ENCODE peak calls at places on chromosomes 2 and 18, in six cellular contexts. One of them, this sample, is unnamed.
A peak's percentile ranks its signal among the peaks of the same experiment; 100 is the strongest.

GRCh38 chr2:36706021-36706328 is 9.5 kb downstream of the VIT start:
- DNase-seq in transverse colon: no peak
- DNase-seq in GM12891: no peak
- DNase-seq in spleen: no peak
- DNase-seq in HepG2: no peak
- DNase-seq in GM12878: no peak
- DNase-seq in this sample: no peak

GRCh38 chr2:1512321-1513289 is 99.3 kb downstream of the TPO start:
- DNase-seq in transverse colon: no peak
- DNase-seq in spleen: peak; percentile 59
- DNase-seq in GM12891: no peak
- DNase-seq in HepG2: no peak
- DNase-seq in GM12878: no peak
- DNase-seq in this sample: peak; percentile 43

GRCh38 chr18:69455120-69455519 is 54.4 kb downstream of the DOK6 start:
- DNase-seq in GM12878: no peak
- DNase-seq in GM12891: no peak
- DNase-seq in HepG2: no peak
- DNase-seq in transverse colon: no peak
- DNase-seq in spleen: no peak
- DNase-seq in this sample: no peak

GRCh38 chr2:231810905-231811304 is 24.7 kb downstream of the COPS7B start:
- DNase-seq in spleen: no peak
- DNase-seq in GM12891: no peak
- DNase-seq in GM12878: no peak
- DNase-seq in transverse colon: no peak
- DNase-seq in HepG2: no peak
- DNase-seq in this sample: no peak

GRCh38 chr18:61546598-61546997 is 213.4 kb downstream of the CDH20 start:
- DNase-seq in HepG2: no peak
- DNase-seq in spleen: no peak
- DNase-seq in GM12891: no peak
- DNase-seq in GM12878: no peak
- DNase-seq in transverse colon: no peak
- DNase-seq in this sample: no peak

GRCh38 chr2:78861546-78861945 is 164.0 kb upstream of the REG3G start:
- DNase-seq in transverse colon: no peak
- DNase-seq in HepG2: peak; percentile 51
- DNase-seq in spleen: no peak
- DNase-seq in GM12891: no peak
- DNase-seq in GM12878: no peak
- DNase-seq in this sample: no peak

GRCh38 chr2:70948350-70949003 is 12.8 kb downstream of the ATP6V1B1 start:
- DNase-seq in transverse colon: peak; percentile 80
- DNase-seq in spleen: peak; percentile 90
- DNase-seq in GM12878: no peak
- DNase-seq in GM12891: peak; percentile 66
- DNase-seq in HepG2: peak; percentile 67
- DNase-seq in this sample: peak; percentile 88

GRCh38 chr18:46731316-46731715 is 25.5 kb downstream of the ST8SIA5 start:
- DNase-seq in transverse colon: no peak
- DNase-seq in HepG2: no peak
- DNase-seq in GM12878: no peak
- DNase-seq in spleen: no peak
- DNase-seq in GM12891: no peak
- DNase-seq in this sample: no peak

GRCh38 chr2:35410431-35411061 is 945.0 kb upstream of the CRIM1 start:
- DNase-seq in transverse colon: peak; percentile 42
- DNase-seq in spleen: peak; percentile 74
- DNase-seq in GM12878: peak; percentile 1
- DNase-seq in GM12891: peak; percentile 2
- DNase-seq in HepG2: peak; percentile 33
- DNase-seq in this sample: no peak

GRCh38 chr2:146874260-146874658 is 970.6 kb upstream of the ACVR2A start:
- DNase-seq in GM12878: no peak
- DNase-seq in GM12891: no peak
- DNase-seq in spleen: no peak
- DNase-seq in transverse colon: no peak
- DNase-seq in HepG2: no peak
- DNase-seq in this sample: no peak

GRCh38 chr18:48932822-48933510 is 17.8 kb downstream of the SMAD7 start:
- DNase-seq in GM12891: no peak
- DNase-seq in HepG2: no peak
- DNase-seq in GM12878: no peak
- DNase-seq in spleen: no peak
- DNase-seq in transverse colon: no peak
- DNase-seq in this sample: no peak

GRCh38 chr2:132391381-132391780 is 25.2 kb upstream of the GPR39 start:
- DNase-seq in GM12891: no peak
- DNase-seq in transverse colon: no peak
- DNase-seq in spleen: no peak
- DNase-seq in HepG2: no peak
- DNase-seq in GM12878: no peak
- DNase-seq in this sample: no peak

GRCh38 chr2:26527726-26528125 is 49.8 kb upstream of the OTOF start:
- DNase-seq in spleen: peak; percentile 64
- DNase-seq in GM12891: no peak
- DNase-seq in transverse colon: no peak
- DNase-seq in GM12878: no peak
- DNase-seq in HepG2: no peak
- DNase-seq in this sample: peak; percentile 42

GRCh38 chr2:120480903-120481445 is 135.0 kb downstream of the INHBB start:
- DNase-seq in GM12891: no peak
- DNase-seq in transverse colon: no peak
- DNase-seq in spleen: peak; percentile 54
- DNase-seq in HepG2: peak; percentile 77
- DNase-seq in GM12878: no peak
- DNase-seq in this sample: peak; percentile 60

DNA sequence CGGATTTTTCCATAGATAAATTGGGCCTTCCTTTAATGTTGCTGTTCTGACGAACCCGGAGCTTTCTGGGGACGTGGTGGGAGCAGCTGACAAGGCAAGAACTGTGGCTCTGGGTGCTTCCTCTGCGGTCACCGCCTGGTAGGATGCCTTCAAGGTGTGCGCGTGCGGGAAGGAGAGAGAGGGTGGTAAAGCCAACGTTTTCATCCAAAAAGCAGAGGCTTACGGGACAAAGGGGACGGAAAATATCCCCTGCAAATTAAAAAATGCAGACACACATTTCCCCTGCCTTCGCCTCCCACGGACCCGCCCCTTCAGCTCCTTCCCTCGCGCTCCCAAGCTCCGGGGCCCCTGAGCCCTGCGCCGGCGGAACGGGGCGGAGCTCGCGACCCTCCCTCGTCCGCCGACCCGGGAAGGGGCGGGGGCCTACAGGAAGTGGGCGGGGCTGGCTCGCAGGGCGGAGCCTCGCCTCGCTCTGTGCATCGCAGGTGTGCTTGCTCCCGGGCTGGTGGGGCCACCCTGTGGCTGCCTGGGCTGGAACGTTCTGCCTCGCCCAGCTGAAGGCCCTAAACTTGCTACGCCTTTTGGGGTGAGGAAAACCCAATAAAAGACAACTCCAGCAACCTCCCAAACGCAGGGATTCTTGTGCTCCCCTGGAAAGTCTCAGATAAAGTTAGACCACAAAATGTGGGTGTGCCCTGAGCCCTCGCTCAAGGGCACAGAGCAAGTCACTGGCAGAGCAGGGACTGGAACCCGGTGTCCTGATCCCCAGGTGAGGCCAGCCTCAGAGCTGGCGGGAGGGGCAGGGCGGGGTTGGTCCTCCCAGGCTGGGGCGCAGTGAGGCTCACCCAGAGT is 25.4 kb upstream of the SLC66A3 start:
- DNase-seq in spleen: peak; percentile 94
- DNase-seq in GM12891: peak; percentile 69
- DNase-seq in transverse colon: peak; percentile 87
- DNase-seq in GM12878: no peak
- DNase-seq in HepG2: peak; percentile 62
- DNase-seq in this sample: no peak
- TF ChIP-seq POLR2A in spleen: no peak
- TF ChIP-seq POLR2A in GM12891: no peak
- TF ChIP-seq POLR2A in transverse colon: no peak
- TF ChIP-seq POLR2A in GM12878: peak; percentile 19
- TF ChIP-seq POLR2A in HepG2: no peak
- TF ChIP-seq POLR2A in this sample: no peak

GRCh38 chr2:207528980-207529329 is 807 bp upstream of the CREB1 start:
- DNase-seq in HepG2: peak; percentile 25
- DNase-seq in GM12891: peak; percentile 10
- DNase-seq in spleen: no peak
- DNase-seq in transverse colon: peak; percentile 53
- DNase-seq in GM12878: no peak
- DNase-seq in this sample: peak; percentile 82

GRCh38 chr2:207529330-207530159 is at the start of gene CREB1:
- DNase-seq in transverse colon: peak; percentile 99
- DNase-seq in spleen: peak; percentile 100
- DNase-seq in GM12878: peak; percentile 93
- DNase-seq in HepG2: peak; percentile 94
- DNase-seq in GM12891: peak; percentile 86
- DNase-seq in this sample: peak; percentile 99

GRCh38 chr2:207531024-207531411 is 1.3 kb downstream of the CREB1 start:
- DNase-seq in transverse colon: no peak
- DNase-seq in GM12878: no peak
- DNase-seq in HepG2: no peak
- DNase-seq in GM12891: no peak
- DNase-seq in spleen: no peak
- DNase-seq in this sample: no peak

GRCh38 chr2:207532676-207533075 is 2.9 kb downstream of the CREB1 start:
- DNase-seq in GM12891: no peak
- DNase-seq in spleen: no peak
- DNase-seq in HepG2: no peak
- DNase-seq in transverse colon: no peak
- DNase-seq in GM12878: no peak
- DNase-seq in this sample: no peak

GRCh38 chr2:207530160-207531023 is 630 bp downstream of the CREB1 start:
- DNase-seq in spleen: peak; percentile 92
- DNase-seq in transverse colon: peak; percentile 58
- DNase-seq in HepG2: peak; percentile 30
- DNase-seq in GM12878: no peak
- DNase-seq in GM12891: peak; percentile 15
- DNase-seq in this sample: peak; percentile 77
- TF ChIP-seq POLR2AphosphoS5 in spleen: no peak
- TF ChIP-seq POLR2AphosphoS5 in transverse colon: peak; percentile 76
- TF ChIP-seq POLR2AphosphoS5 in HepG2: no peak
- TF ChIP-seq POLR2AphosphoS5 in GM12878: peak; percentile 59
- TF ChIP-seq POLR2AphosphoS5 in GM12891: peak; percentile 47
- TF ChIP-seq POLR2AphosphoS5 in this sample: peak; percentile 90

GRCh38 chr2:10500601-10501361 is 52.7 kb upstream of the ODC1 start:
- DNase-seq in GM12891: no peak
- DNase-seq in GM12878: no peak
- DNase-seq in HepG2: no peak
- DNase-seq in spleen: peak; percentile 63
- DNase-seq in transverse colon: no peak
- DNase-seq in this sample: no peak

GRCh38 chr2:10497797-10498251 is 49.7 kb upstream of the ODC1 start:
- DNase-seq in transverse colon: peak; percentile 86
- DNase-seq in GM12878: no peak
- DNase-seq in spleen: peak; percentile 62
- DNase-seq in GM12891: no peak
- DNase-seq in HepG2: peak; percentile 52
- DNase-seq in this sample: no peak

GRCh38 chr2:10499275-10499907 is 51.3 kb upstream of the ODC1 start:
- DNase-seq in transverse colon: no peak
- DNase-seq in HepG2: no peak
- DNase-seq in GM12878: no peak
- DNase-seq in spleen: peak; percentile 25
- DNase-seq in GM12891: no peak
- DNase-seq in this sample: no peak

GRCh38 chr2:10499911-10500521 is 51.9 kb upstream of the ODC1 start:
- DNase-seq in transverse colon: no peak
- DNase-seq in spleen: peak; percentile 62
- DNase-seq in GM12878: no peak
- DNase-seq in GM12891: no peak
- DNase-seq in HepG2: no peak
- DNase-seq in this sample: no peak

GRCh38 chr2:10498525-10499274 is 50.6 kb upstream of the ODC1 start:
- DNase-seq in GM12878: no peak
- DNase-seq in transverse colon: no peak
- DNase-seq in spleen: peak; percentile 28
- DNase-seq in GM12891: no peak
- DNase-seq in HepG2: no peak
- DNase-seq in this sample: no peak
- TF ChIP-seq POLR2A in GM12878: no peak
- TF ChIP-seq POLR2A in transverse colon: no peak
- TF ChIP-seq POLR2A in spleen: no peak
- TF ChIP-seq POLR2A in GM12891: no peak
- TF ChIP-seq POLR2A in HepG2: no peak
- TF ChIP-seq POLR2A in this sample: no peak

DNA sequence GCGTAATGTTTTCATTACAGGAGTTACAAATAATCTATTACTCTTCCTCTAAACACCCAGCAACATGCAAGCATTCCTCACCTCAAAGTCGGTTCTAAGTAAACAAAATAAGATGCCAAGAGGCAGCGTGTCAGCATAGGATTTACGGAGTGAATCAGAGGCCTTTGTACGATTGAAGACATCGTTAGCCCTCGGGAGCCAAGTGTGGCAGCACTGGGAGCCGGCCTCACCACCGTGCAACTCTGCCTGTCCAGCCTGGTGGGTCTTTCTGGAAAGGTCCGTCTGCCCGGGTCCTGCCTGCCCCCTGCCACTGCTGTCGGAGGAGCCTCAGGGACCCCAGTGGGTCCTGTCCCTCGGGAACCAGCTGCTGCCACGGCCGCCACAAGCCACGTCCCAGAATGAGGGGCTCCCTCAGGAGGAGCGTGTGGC is 80.1 kb upstream of the CTDP1 start:
- DNase-seq in GM12878: no peak
- DNase-seq in HepG2: no peak
- DNase-seq in GM12891: no peak
- DNase-seq in spleen: peak; percentile 68
- DNase-seq in transverse colon: peak; percentile 4
- DNase-seq in this sample: peak; percentile 44
- TF ChIP-seq POLR2AphosphoS5 in GM12878: no peak
- TF ChIP-seq POLR2AphosphoS5 in HepG2: no peak
- TF ChIP-seq POLR2AphosphoS5 in GM12891: no peak
- TF ChIP-seq POLR2AphosphoS5 in spleen: no peak
- TF ChIP-seq POLR2AphosphoS5 in transverse colon: no peak
- TF ChIP-seq POLR2AphosphoS5 in this sample: no peak

GRCh38 chr2:67854103-67854502 is 208.7 kb downstream of the C1D start:
- DNase-seq in GM12891: no peak
- DNase-seq in transverse colon: no peak
- DNase-seq in HepG2: no peak
- DNase-seq in GM12878: no peak
- DNase-seq in spleen: no peak
- DNase-seq in this sample: no peak
- TF ChIP-seq POLR2A in GM12891: no peak
- TF ChIP-seq POLR2A in transverse colon: no peak
- TF ChIP-seq POLR2A in HepG2: no peak
- TF ChIP-seq POLR2A in GM12878: no peak
- TF ChIP-seq POLR2A in spleen: no peak
- TF ChIP-seq POLR2A in this sample: no peak

GRCh38 chr2:233907627-233908026 is 9.5 kb upstream of the TRPM8 start:
- DNase-seq in transverse colon: no peak
- DNase-seq in GM12878: no peak
- DNase-seq in GM12891: no peak
- DNase-seq in spleen: no peak
- DNase-seq in HepG2: no peak
- DNase-seq in this sample: no peak
- TF ChIP-seq POLR2AphosphoS5 in transverse colon: no peak
- TF ChIP-seq POLR2AphosphoS5 in GM12878: no peak
- TF ChIP-seq POLR2AphosphoS5 in GM12891: no peak
- TF ChIP-seq POLR2AphosphoS5 in spleen: no peak
- TF ChIP-seq POLR2AphosphoS5 in HepG2: no peak
- TF ChIP-seq POLR2AphosphoS5 in this sample: no peak

This sample was measured in sigmoid colon.